ENCODE peak calls at places on chromosomes 5 and 9, in five cellular contexts. One of them, this sample, is unnamed.

GRCh38 chr5:179832039-179832745 is 11.5 kb downstream of the SQSTM1 start:
- DNase-seq in MM.1S: no peak
- DNase-seq in GM23338: no peak
- DNase-seq in sciatic nerve: no peak
- DNase-seq in progenitor cell of endocrine pancreas: no peak
- DNase-seq in this sample: no peak

GRCh38 chr5:19104963-19105362 is 883.0 kb downstream of the CDH18 start:
- DNase-seq in sciatic nerve: no peak
- DNase-seq in GM23338: no peak
- DNase-seq in progenitor cell of endocrine pancreas: no peak
- DNase-seq in MM.1S: no peak
- DNase-seq in this sample: no peak

GRCh38 chr9:80605129-80605528 is 1033.4 kb downstream of the TLE4 start:
- DNase-seq in MM.1S: no peak
- DNase-seq in progenitor cell of endocrine pancreas: no peak
- DNase-seq in GM23338: peak; percentile 62
- DNase-seq in sciatic nerve: no peak
- DNase-seq in this sample: no peak

GRCh38 chr9:33778700-33779351 is 16.5 kb upstream of the PRSS3 start:
- DNase-seq in GM23338: peak; percentile 80
- DNase-seq in MM.1S: peak; percentile 79
- DNase-seq in progenitor cell of endocrine pancreas: peak; percentile 34
- DNase-seq in sciatic nerve: no peak
- DNase-seq in this sample: peak; percentile 63

GRCh38 chr9:17315341-17315740 is 180.5 kb downstream of the CNTLN start:
- DNase-seq in MM.1S: no peak
- DNase-seq in GM23338: no peak
- DNase-seq in sciatic nerve: no peak
- DNase-seq in progenitor cell of endocrine pancreas: no peak
- DNase-seq in this sample: no peak

GRCh38 chr5:164341056-164341619 is 835.7 kb downstream of the MAT2B start:
- DNase-seq in sciatic nerve: no peak
- DNase-seq in GM23338: peak; percentile 20
- DNase-seq in MM.1S: no peak
- DNase-seq in progenitor cell of endocrine pancreas: no peak
- DNase-seq in this sample: no peak

GRCh38 chr5:172487671-172488070 is 33.3 kb upstream of the SH3PXD2B start:
- DNase-seq in MM.1S: no peak
- DNase-seq in sciatic nerve: peak; percentile 32
- DNase-seq in progenitor cell of endocrine pancreas: no peak
- DNase-seq in GM23338: no peak
- DNase-seq in this sample: no peak

GRCh38 chr9:131366745-131367401 is 27.0 kb upstream of the PRRC2B start:
- DNase-seq in sciatic nerve: no peak
- DNase-seq in progenitor cell of endocrine pancreas: peak; percentile 30
- DNase-seq in MM.1S: no peak
- DNase-seq in GM23338: peak; percentile 73
- DNase-seq in this sample: peak; percentile 80

GRCh38 chr9:121463026-121463827 is 36.4 kb downstream of the GGTA1 start:
- DNase-seq in progenitor cell of endocrine pancreas: peak; percentile 16
- DNase-seq in GM23338: peak; percentile 85
- DNase-seq in MM.1S: no peak
- DNase-seq in sciatic nerve: peak; percentile 72
- DNase-seq in this sample: peak; percentile 57

GRCh38 chr5:153496835-153497234 is 6.4 kb downstream of the GRIA1 start:
- DNase-seq in MM.1S: peak; percentile 44
- DNase-seq in GM23338: peak; percentile 30
- DNase-seq in progenitor cell of endocrine pancreas: no peak
- DNase-seq in sciatic nerve: no peak
- DNase-seq in this sample: peak; percentile 36

GRCh38 chr9:91100878-91101450 is 260.8 kb downstream of the AUH start:
- DNase-seq in MM.1S: no peak
- DNase-seq in sciatic nerve: peak; percentile 69
- DNase-seq in GM23338: no peak
- DNase-seq in progenitor cell of endocrine pancreas: no peak
- DNase-seq in this sample: no peak

GRCh38 chr5:55172051-55172899 is 702 bp downstream of the CDC20B start:
- DNase-seq in progenitor cell of endocrine pancreas: no peak
- DNase-seq in GM23338: peak; percentile 88
- DNase-seq in MM.1S: peak; percentile 85
- DNase-seq in sciatic nerve: no peak
- DNase-seq in this sample: peak; percentile 75

GRCh38 chr5:3584724-3585531 is 10.7 kb upstream of the IRX1 start:
- DNase-seq in GM23338: no peak
- DNase-seq in progenitor cell of endocrine pancreas: no peak
- DNase-seq in MM.1S: no peak
- DNase-seq in sciatic nerve: no peak
- DNase-seq in this sample: no peak

This sample was measured in Caco-2.